ENCODE peak calls at places on chromosome 13, in eight cellular contexts. W is GM12878; V is K562; H is CD8-positive, alpha-beta T cell; X is progenitor cell of endocrine pancreas; I is transverse colon; M is heart right ventricle; R is upper lobe of right lung. P is an unnamed sample.

GRCh38 chr13:39603424-39603947 is 493 bp upstream of the LHFPL6 start:
- DNase-seq in W (no peak), V (no peak), H (no peak), X (no peak), I (peak), M (no peak), R (no peak), P (no peak)

GRCh38 chr13:82634946-82635345 is 1247.3 kb downstream of the SLITRK1 start:
- DNase-seq in W (no peak), V (no peak), H (no peak), X (no peak), I (no peak), M (no peak), R (no peak), P (no peak)

GRCh38 chr13:109415057-109415456 is 371.3 kb downstream of the IRS2 start:
- DNase-seq in W (no peak), V (no peak), H (no peak), X (no peak), I (no peak), M (no peak), R (no peak), P (no peak)

GRCh38 chr13:35814573-35814972 is 316.6 kb downstream of the DCLK1 start:
- DNase-seq in W (no peak), V (no peak), H (no peak), X (no peak), I (no peak), M (no peak), R (no peak), P (no peak)

GRCh38 chr13:114151565-114152284 is 19.3 kb upstream of the RASA3 start:
- DNase-seq in W (no peak), V (peak), H (no peak), X (no peak), I (peak), M (no peak), R (peak), P (no peak)

GRCh38 chr13:23547000-23547590 is 23.1 kb upstream of the TNFRSF19 start:
- DNase-seq in W (no peak), V (no peak), H (no peak), X (no peak), I (peak), M (peak), R (no peak), P (no peak)

GRCh38 chr13:75135325-75135825 is 346.6 kb downstream of the TBC1D4 start:
- DNase-seq in W (no peak), V (no peak), H (no peak), X (no peak), I (no peak), M (no peak), R (no peak), P (peak)

GRCh38 chr13:97120976-97121375 is 101.2 kb upstream of the MBNL2 start:
- DNase-seq in W (no peak), V (no peak), H (no peak), X (no peak), I (no peak), M (no peak), R (no peak), P (no peak)

GRCh38 chr13:95643471-95643813 is 1.1 kb downstream of the DZIP1 start:
- DNase-seq in W (no peak), V (no peak), H (no peak), X (no peak), I (no peak), M (no peak), R (no peak), P (peak)

GRCh38 chr13:25095862-25096453 is at the start of gene PABPC3:
- DNase-seq in W (no peak), V (no peak), H (no peak), X (no peak), I (no peak), M (no peak), R (no peak), P (no peak)

GRCh38 chr13:74024314-74024713 is 109.9 kb downstream of the KLF12 start:
- DNase-seq in W (no peak), V (no peak), H (no peak), X (no peak), I (no peak), M (no peak), R (no peak), P (no peak)

GRCh38 chr13:69108486-69108885 is 999.1 kb upstream of the ATXN8OS start:
- DNase-seq in W (no peak), V (no peak), H (no peak), X (no peak), I (no peak), M (no peak), R (no peak), P (no peak)

GRCh38 chr13:24615114-24615513 is 65.1 kb upstream of the ATP12A start:
- DNase-seq in W (no peak), V (no peak), H (no peak), X (no peak), I (no peak), M (no peak), R (no peak), P (no peak)

GRCh38 chr13:26220575-26220974 is 1.5 kb downstream of the RNF6 start:
- DNase-seq in W (no peak), V (no peak), H (no peak), X (no peak), I (no peak), M (no peak), R (no peak), P (peak)

GRCh38 chr13:42794572-42795275 is 13.3 kb downstream of the FAM216B start:
- DNase-seq in W (no peak), V (no peak), H (no peak), X (no peak), I (no peak), M (no peak), R (no peak), P (no peak)

GRCh38 chr13:27273658-27274425 is 3.2 kb downstream of the RASL11A start:
- DNase-seq in W (no peak), V (no peak), H (no peak), X (no peak), I (no peak), M (no peak), R (no peak), P (no peak)

GRCh38 chr13:28983661-28984060 is 163.5 kb downstream of the MTUS2 start:
- DNase-seq in W (no peak), V (no peak), H (no peak), X (no peak), I (no peak), M (no peak), R (no peak), P (no peak)

GRCh38 chr13:43558942-43559341 is 227.8 kb downstream of the ENOX1 start:
- DNase-seq in W (no peak), V (no peak), H (no peak), X (no peak), I (no peak), M (no peak), R (no peak), P (no peak)

GRCh38 chr13:73715114-73715909 is 418.9 kb downstream of the KLF12 start:
- DNase-seq in W (peak), V (no peak), H (no peak), X (no peak), I (no peak), M (no peak), R (peak), P (no peak)

GRCh38 chr13:21478881-21479808 is 20.0 kb upstream of the ZDHHC20 start:
- DNase-seq in W (no peak), V (peak), H (no peak), X (no peak), I (peak), M (no peak), R (no peak), P (no peak)

GRCh38 chr13:40197936-40198335 is 468.5 kb downstream of the FOXO1 start:
- DNase-seq in W (no peak), V (no peak), H (no peak), X (no peak), I (no peak), M (no peak), R (no peak), P (no peak)

GRCh38 chr13:36355632-36356031 is 9.4 kb upstream of the SPART start:
- DNase-seq in W (no peak), V (no peak), H (no peak), X (no peak), I (no peak), M (no peak), R (no peak), P (no peak)

GRCh38 chr13:27113436-27113835 is 58.2 kb downstream of the USP12 start:
- DNase-seq in W (no peak), V (no peak), H (no peak), X (no peak), I (no peak), M (no peak), R (no peak), P (no peak)

GRCh38 chr13:30307194-30307965 is at the start of gene KATNAL1:
- DNase-seq in W (no peak), V (peak), H (peak), X (peak), I (peak), M (peak), R (peak), P (no peak)

GRCh38 chr13:96984061-96984508 is 10.2 kb downstream of the OXGR1 start:
- DNase-seq in W (peak), V (no peak), H (no peak), X (no peak), I (peak), M (no peak), R (peak), P (no peak)

GRCh38 chr13:28313579-28313978 is 175.2 kb downstream of the PAN3 start:
- DNase-seq in W (no peak), V (no peak), H (no peak), X (no peak), I (no peak), M (no peak), R (no peak), P (no peak)

GRCh38 chr13:39036212-39036611 is 1.7 kb downstream of the PROSER1 start:
- DNase-seq in W (no peak), V (no peak), H (no peak), X (no peak), I (peak), M (no peak), R (no peak), P (no peak)

GRCh38 chr13:76383671-76384461 is 502.3 kb downstream of the KCTD12 start:
- DNase-seq in W (no peak), V (no peak), H (no peak), X (no peak), I (peak), M (no peak), R (no peak), P (peak)

GRCh38 chr13:32079586-32079985 is 48.0 kb downstream of the FRY start:
- DNase-seq in W (no peak), V (no peak), H (no peak), X (no peak), I (no peak), M (no peak), R (no peak), P (no peak)

GRCh38 chr13:31204592-31204991 is 4.8 kb downstream of the B3GLCT start:
- DNase-seq in W (no peak), V (peak), H (no peak), X (no peak), I (no peak), M (no peak), R (no peak), P (peak)

GRCh38 chr13:99481357-99481756 is 19.9 kb upstream of the TM9SF2 start:
- DNase-seq in W (no peak), V (no peak), H (no peak), X (no peak), I (no peak), M (no peak), R (no peak), P (no peak)
- TF ChIP-seq CTCF in W (no peak), V (no peak), H (no peak), X (no peak), I (no peak), M (no peak), R (no peak), P (no peak)

DNA sequence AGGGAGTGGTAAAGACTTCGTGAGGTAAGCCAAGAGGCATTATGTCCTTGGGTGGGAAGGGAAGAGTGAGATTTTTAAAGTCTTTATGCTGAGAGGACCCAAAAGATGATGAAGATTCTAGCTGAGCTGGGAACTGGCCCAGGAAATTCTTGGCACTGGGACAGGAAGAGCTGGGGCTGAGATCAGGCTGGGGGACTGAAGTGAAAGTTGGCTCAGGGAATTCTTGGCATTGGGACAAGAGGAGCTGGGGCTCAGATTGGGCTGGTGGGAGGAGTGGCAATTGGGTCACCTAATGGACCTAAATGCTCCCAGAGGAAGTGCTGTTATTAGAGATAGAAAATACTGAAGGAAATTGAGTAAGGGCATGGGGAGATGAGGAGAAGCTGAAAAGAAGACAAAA is 8.9 kb downstream of the SCEL start:
- DNase-seq in W (no peak), V (no peak), H (no peak), X (no peak), I (peak), M (peak), R (no peak), P (no peak)
- TF ChIP-seq CTCF in W (no peak), V (no peak), H (no peak), X (no peak), I (no peak), M (no peak), R (no peak), P (no peak)

GRCh38 chr13:107144432-107144831 is 576.5 kb upstream of the ARGLU1 start:
- DNase-seq in W (no peak), V (no peak), H (no peak), X (no peak), I (no peak), M (no peak), R (no peak), P (no peak)
- TF ChIP-seq CTCF in W (no peak), V (no peak), H (no peak), X (peak), I (no peak), M (no peak), R (peak), P (peak)

GRCh38 chr13:47794963-47795362 is 206.1 kb downstream of the SUCLA2 start:
- DNase-seq in W (no peak), V (no peak), H (no peak), X (no peak), I (no peak), M (no peak), R (no peak), P (no peak)
- TF ChIP-seq CTCF in W (peak), V (peak), H (peak), X (peak), I (peak), M (peak), R (peak), P (peak)

GRCh38 chr13:110714798-110715394 is 1.4 kb downstream of the ING1 start:
- DNase-seq in W (no peak), V (no peak), H (peak), X (peak), I (peak), M (peak), R (peak), P (no peak)

GRCh38 chr13:110716235-110716505 is 2.7 kb downstream of the ING1 start:
- DNase-seq in W (no peak), V (no peak), H (no peak), X (no peak), I (peak), M (peak), R (no peak), P (no peak)

GRCh38 chr13:110713981-110714797 is 689 bp downstream of the ING1 start:
- DNase-seq in W (no peak), V (no peak), H (peak), X (peak), I (peak), M (peak), R (peak), P (no peak)

GRCh38 chr13:110713642-110713952 is at the start of gene ING1:
- DNase-seq in W (no peak), V (no peak), H (no peak), X (no peak), I (no peak), M (no peak), R (no peak), P (no peak)

GRCh38 chr13:110715395-110716234 is 2.1 kb downstream of the ING1 start:
- DNase-seq in W (peak), V (peak), H (peak), X (peak), I (peak), M (peak), R (peak), P (peak)
- TF ChIP-seq CTCF in W (peak), V (no peak), H (no peak), X (peak), I (no peak), M (peak), R (peak), P (peak)

GRCh38 chr13:45737571-45738002 is 35.5 kb downstream of the CBY2 start:
- DNase-seq in W (no peak), V (peak), H (no peak), X (no peak), I (no peak), M (no peak), R (no peak), P (no peak)
- TF ChIP-seq CTCF in W (peak), V (peak), H (no peak), X (peak), I (no peak), M (no peak), R (peak), P (peak)

DNA sequence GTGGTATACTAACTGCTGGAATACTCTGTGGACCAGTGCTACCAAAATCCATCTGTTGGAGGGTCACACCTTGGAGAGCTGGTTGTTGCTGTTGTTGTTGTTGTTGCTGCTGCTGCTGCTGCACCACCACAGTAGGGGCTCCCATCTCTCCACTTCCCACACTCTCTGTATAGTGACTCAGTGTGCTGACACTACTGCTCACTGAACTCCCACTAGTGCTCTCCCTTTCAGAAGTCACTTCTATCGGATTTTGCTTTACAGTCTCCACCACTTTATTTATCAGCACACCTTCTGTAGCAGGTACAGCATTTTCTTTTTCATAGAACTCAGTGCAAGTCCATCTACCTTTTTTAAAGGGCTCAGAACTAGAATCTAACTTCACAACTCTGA is 1.7 kb downstream of the TSC22D1 start:
- DNase-seq in W (no peak), V (no peak), H (no peak), X (no peak), I (no peak), M (no peak), R (no peak), P (no peak)
- TF ChIP-seq CTCF in W (no peak), V (no peak), H (no peak), X (no peak), I (no peak), M (no peak), R (no peak), P (no peak)

GRCh38 chr13:51444922-51445321 is 7.9 kb downstream of the INTS6 start:
- DNase-seq in W (no peak), V (no peak), H (no peak), X (no peak), I (no peak), M (no peak), R (no peak), P (no peak)
- TF ChIP-seq CTCF in W (no peak), V (peak), H (no peak), X (peak), I (no peak), M (no peak), R (peak), P (peak)

GRCh38 chr13:53311561-53311960 is 282.9 kb downstream of the OLFM4 start:
- DNase-seq in W (no peak), V (no peak), H (no peak), X (no peak), I (no peak), M (no peak), R (no peak), P (peak)
- TF ChIP-seq CTCF in W (no peak), V (no peak), H (no peak), X (peak), I (no peak), M (no peak), R (no peak), P (no peak)

DNA sequence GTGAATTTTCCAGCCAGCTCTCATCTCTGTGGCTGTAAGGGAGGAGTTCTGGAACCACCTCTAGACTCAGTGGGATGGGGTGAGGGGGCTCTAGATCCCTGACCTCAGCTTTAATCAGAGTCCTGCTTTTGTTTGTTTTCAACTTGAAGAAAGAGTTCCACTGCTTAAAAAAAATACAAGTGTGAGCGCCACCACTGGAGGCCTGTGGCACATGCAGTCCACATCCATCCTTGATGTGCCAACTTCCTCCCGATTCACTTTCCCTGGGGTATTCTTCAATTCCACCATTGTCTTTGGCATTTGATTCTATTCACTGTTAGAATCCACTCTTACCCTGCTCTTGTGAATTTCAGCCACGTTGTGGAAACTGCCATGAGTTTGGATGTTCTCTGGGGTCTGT is 62.4 kb upstream of the GJB6 start:
- DNase-seq in W (no peak), V (no peak), H (no peak), X (no peak), I (no peak), M (no peak), R (no peak), P (no peak)
- TF ChIP-seq CTCF in W (no peak), V (peak), H (no peak), X (peak), I (no peak), M (no peak), R (no peak), P (no peak)